ENCODE peak calls at places on chromosomes 16 and 17, in ten cellular contexts. F is tibial artery, H is neural progenitor cell, V is PC-3, A is brain microvascular endothelial cell, E is lung, Y is neuronal stem cell, K is AG04450, L is psoas muscle, W is mesenchymal stem cell. I is an unnamed sample. For H3K27me3, the result is how much of the 10 kb centered on the place peaks cover.

GRCh38 chr17:9217151-9218067 is 196.1 kb downstream of the NTN1 start:
- DNase-seq in F (no peak), H (no peak), V (no peak), A (peak), E (no peak), Y (no peak), K (peak), L (no peak), W (peak), I (no peak)

GRCh38 chr16:85269165-85269564 is 156.9 kb upstream of the CIBAR2 start:
- DNase-seq in F (no peak), H (no peak), V (no peak), A (no peak), E (no peak), Y (no peak), K (no peak), L (no peak), W (no peak), I (no peak)

GRCh38 chr16:56591377-56592060 is 2.2 kb downstream of the MT3 start:
- DNase-seq in F (no peak), H (no peak), V (no peak), A (no peak), E (no peak), Y (no peak), K (no peak), L (no peak), W (no peak), I (no peak)

GRCh38 chr17:73493212-73493814 is 150.9 kb downstream of the SDK2 start:
- DNase-seq in F (no peak), H (no peak), V (peak), A (no peak), E (no peak), Y (no peak), K (no peak), L (no peak), W (no peak), I (no peak)

GRCh38 chr16:5502467-5502869 is 404.9 kb upstream of the EEF2KMT start:
- DNase-seq in F (no peak), H (peak), V (no peak), A (no peak), E (no peak), Y (peak), K (no peak), L (no peak), W (no peak), I (no peak)

GRCh38 chr16:54403580-54403979 is 117.0 kb upstream of the IRX3 start:
- DNase-seq in F (no peak), H (no peak), V (no peak), A (no peak), E (no peak), Y (no peak), K (no peak), L (no peak), W (no peak), I (no peak)

GRCh38 chr16:71479420-71479819 is 9.7 kb downstream of the ZNF19 start:
- DNase-seq in F (no peak), H (peak), V (peak), A (no peak), E (no peak), Y (no peak), K (no peak), L (no peak), W (peak), I (no peak)

GRCh38 chr17:8151641-8152111 is 528 bp downstream of the PER1 start:
- DNase-seq in F (peak), H (peak), V (peak), A (no peak), E (peak), Y (no peak), K (no peak), L (peak), W (no peak), I (peak)

GRCh38 chr16:68746951-68747350 is 9.9 kb downstream of the CDH1 start:
- DNase-seq in F (no peak), H (no peak), V (peak), A (no peak), E (no peak), Y (no peak), K (no peak), L (no peak), W (no peak), I (no peak)

GRCh38 chr16:66746682-66747081 is 4.7 kb downstream of the DYNC1LI2 start:
- DNase-seq in F (no peak), H (no peak), V (no peak), A (no peak), E (no peak), Y (no peak), K (no peak), L (no peak), W (peak), I (no peak)

GRCh38 chr16:89537549-89537925 is 22.9 kb upstream of the RPL13 start:
- DNase-seq in F (no peak), H (no peak), V (no peak), A (no peak), E (no peak), Y (no peak), K (no peak), L (no peak), W (no peak), I (no peak)

GRCh38 chr17:79231766-79232287 is 157.2 kb downstream of the ENGASE start:
- DNase-seq in F (no peak), H (no peak), V (no peak), A (no peak), E (no peak), Y (no peak), K (no peak), L (no peak), W (no peak), I (no peak)

GRCh38 chr17:79237448-79238053 is 162.9 kb downstream of the ENGASE start:
- DNase-seq in F (no peak), H (no peak), V (no peak), A (no peak), E (no peak), Y (no peak), K (no peak), L (no peak), W (no peak), I (no peak)

GRCh38 chr17:79232957-79233356 is 158.3 kb downstream of the ENGASE start:
- DNase-seq in F (no peak), H (no peak), V (no peak), A (no peak), E (no peak), Y (no peak), K (no peak), L (no peak), W (no peak), I (no peak)

GRCh38 chr17:79233916-79234551 is 159.4 kb downstream of the ENGASE start:
- DNase-seq in F (no peak), H (no peak), V (no peak), A (no peak), E (no peak), Y (no peak), K (no peak), L (no peak), W (no peak), I (no peak)

GRCh38 chr17:79235808-79236207 is 161.2 kb downstream of the ENGASE start:
- DNase-seq in F (no peak), H (no peak), V (no peak), A (no peak), E (no peak), Y (no peak), K (no peak), L (no peak), W (no peak), I (no peak)
- H3K27me3 ChIP-seq in F (under half), H (under half), V (half or more), A (under half), E (under half), Y (under half), K (under half), L (under half), W (under half), I (half or more)

DNA sequence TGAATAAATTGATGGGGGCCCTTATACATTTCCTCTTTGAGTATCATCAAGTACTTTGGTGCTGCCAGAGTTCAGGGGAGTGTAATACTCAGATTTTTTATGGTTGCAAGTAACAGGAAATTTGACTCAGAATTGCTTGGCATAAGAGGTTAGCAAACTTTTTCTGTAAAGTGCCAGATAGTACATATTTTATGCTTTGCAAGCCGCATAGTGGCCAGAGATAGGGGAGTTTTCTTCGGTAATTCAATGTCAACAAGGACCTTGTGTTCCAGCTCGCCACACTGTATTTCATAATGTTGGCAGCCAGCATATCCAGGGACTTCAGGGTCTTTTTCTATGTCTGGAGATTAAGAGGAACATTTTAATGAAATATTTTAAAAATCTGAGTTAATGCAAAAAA is 51.0 kb upstream of the MARCHF10 start:
- DNase-seq in F (peak), H (no peak), V (peak), A (no peak), E (no peak), Y (no peak), K (no peak), L (no peak), W (no peak), I (no peak)
- H3K27ac ChIP-seq in F (no peak), H (no peak), V (no peak), A (no peak), E (no peak), Y (no peak), K (no peak), L (no peak), W (no peak), I (no peak)

DNA sequence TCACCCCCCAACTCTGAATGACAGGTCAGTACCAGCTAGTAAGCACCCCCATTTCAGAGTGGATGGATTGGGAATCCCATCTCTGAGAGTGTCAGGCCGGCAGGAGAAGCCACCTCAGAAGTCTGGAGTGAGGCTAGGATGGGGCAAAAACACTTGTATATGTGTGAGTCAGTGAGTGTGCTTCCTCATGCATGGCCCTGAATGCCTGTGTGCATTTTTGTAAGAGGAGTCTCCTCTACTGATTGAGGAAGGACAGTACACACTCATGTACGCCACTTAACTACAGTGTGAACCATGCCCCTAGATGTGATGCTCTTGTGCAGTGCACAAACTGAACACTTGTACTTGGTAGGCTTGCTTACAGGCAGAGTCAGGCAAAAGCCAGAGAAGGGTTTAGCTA is 22.3 kb upstream of the NAGS start:
- DNase-seq in F (no peak), H (no peak), V (no peak), A (no peak), E (no peak), Y (no peak), K (no peak), L (no peak), W (no peak), I (no peak)
- H3K4me3 ChIP-seq in F (no peak), H (no peak), V (no peak), A (no peak), E (no peak), Y (no peak), K (no peak), L (no peak), W (no peak), I (no peak)

DNA sequence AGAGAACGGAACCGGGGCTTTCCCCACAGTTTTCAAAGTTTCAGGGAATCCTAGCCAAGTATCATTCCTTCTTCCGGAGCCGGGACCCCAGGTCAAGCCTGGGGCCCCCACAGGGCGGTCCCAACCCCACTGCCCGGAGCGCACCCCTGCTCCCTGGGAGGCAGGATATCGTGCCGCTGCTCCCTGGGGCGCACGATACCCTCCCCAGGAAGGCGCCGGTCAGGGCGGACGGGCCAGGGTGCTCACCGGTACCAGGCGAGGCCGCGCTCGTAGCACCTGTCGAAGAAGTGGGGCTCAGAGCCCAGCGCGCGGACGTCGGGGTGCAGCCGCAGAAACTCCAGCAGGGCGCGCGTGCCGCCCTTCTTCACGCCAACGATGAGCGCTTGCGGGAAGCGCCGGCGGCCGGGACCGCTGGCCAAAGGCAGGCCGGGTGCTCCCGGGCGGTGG is 527 bp downstream of the HS3ST6 start:
- DNase-seq in F (no peak), H (peak), V (no peak), A (no peak), E (no peak), Y (no peak), K (no peak), L (no peak), W (no peak), I (no peak)
- H3K27me3 ChIP-seq in F (under half), H (half or more), V (under half), A (half or more), E (under half), Y (under half), K (half or more), L (half or more), W (half or more), I (half or more)

GRCh38 chr16:81833751-81834150 is 54.7 kb downstream of the PLCG2 start:
- DNase-seq in F (no peak), H (no peak), V (no peak), A (no peak), E (no peak), Y (no peak), K (no peak), L (no peak), W (no peak), I (no peak)

GRCh38 chr16:81834868-81835267 is 55.8 kb downstream of the PLCG2 start:
- DNase-seq in F (no peak), H (no peak), V (no peak), A (no peak), E (no peak), Y (no peak), K (no peak), L (no peak), W (no peak), I (no peak)

GRCh38 chr16:81830845-81831600 is 51.9 kb downstream of the PLCG2 start:
- DNase-seq in F (no peak), H (no peak), V (no peak), A (no peak), E (no peak), Y (no peak), K (no peak), L (no peak), W (no peak), I (no peak)

GRCh38 chr16:81831722-81832126 is 52.6 kb downstream of the PLCG2 start:
- DNase-seq in F (peak), H (no peak), V (no peak), A (no peak), E (peak), Y (no peak), K (no peak), L (peak), W (no peak), I (peak)

GRCh38 chr16:81832801-81833547 is 53.9 kb downstream of the PLCG2 start:
- DNase-seq in F (no peak), H (no peak), V (no peak), A (no peak), E (no peak), Y (no peak), K (no peak), L (no peak), W (no peak), I (no peak)
- H3K27ac ChIP-seq in F (no peak), H (no peak), V (no peak), A (no peak), E (no peak), Y (no peak), K (no peak), L (no peak), W (no peak), I (no peak)

GRCh38 chr16:997440-998051 is 16.0 kb downstream of the SOX8 start:
- DNase-seq in F (peak), H (peak), V (peak), A (no peak), E (peak), Y (no peak), K (no peak), L (no peak), W (peak), I (peak)
- H3K4me3 ChIP-seq in F (no peak), H (no peak), V (peak), A (no peak), E (no peak), Y (no peak), K (no peak), L (peak), W (no peak), I (peak)

GRCh38 chr17:48994548-48995331 is 2.4 kb upstream of the IGF2BP1 start:
- DNase-seq in F (no peak), H (no peak), V (no peak), A (no peak), E (no peak), Y (no peak), K (no peak), L (no peak), W (no peak), I (no peak)

GRCh38 chr17:48992433-48992832 is 4.8 kb upstream of the IGF2BP1 start:
- DNase-seq in F (no peak), H (no peak), V (no peak), A (no peak), E (no peak), Y (no peak), K (no peak), L (no peak), W (no peak), I (no peak)

GRCh38 chr17:48989100-48989499 is 8.1 kb upstream of the IGF2BP1 start:
- DNase-seq in F (no peak), H (no peak), V (no peak), A (no peak), E (no peak), Y (no peak), K (no peak), L (no peak), W (no peak), I (no peak)

GRCh38 chr17:48993305-48993704 is 3.9 kb upstream of the IGF2BP1 start:
- DNase-seq in F (no peak), H (no peak), V (no peak), A (no peak), E (no peak), Y (no peak), K (no peak), L (no peak), W (no peak), I (no peak)

GRCh38 chr17:48990882-48991357 is 6.3 kb upstream of the IGF2BP1 start:
- DNase-seq in F (no peak), H (peak), V (no peak), A (no peak), E (no peak), Y (no peak), K (no peak), L (no peak), W (no peak), I (no peak)
- H3K27me3 ChIP-seq in F (under half), H (under half), V (half or more), A (under half), E (under half), Y (under half), K (half or more), L (half or more), W (half or more), I (half or more)

GRCh38 chr17:43905400-43905984 is 1.8 kb downstream of the MPP2 start:
- DNase-seq in F (no peak), H (peak), V (no peak), A (no peak), E (no peak), Y (peak), K (no peak), L (no peak), W (no peak), I (no peak)
- H3K27ac ChIP-seq in F (peak), H (no peak), V (no peak), A (no peak), E (no peak), Y (peak), K (no peak), L (no peak), W (no peak), I (no peak)

DNA sequence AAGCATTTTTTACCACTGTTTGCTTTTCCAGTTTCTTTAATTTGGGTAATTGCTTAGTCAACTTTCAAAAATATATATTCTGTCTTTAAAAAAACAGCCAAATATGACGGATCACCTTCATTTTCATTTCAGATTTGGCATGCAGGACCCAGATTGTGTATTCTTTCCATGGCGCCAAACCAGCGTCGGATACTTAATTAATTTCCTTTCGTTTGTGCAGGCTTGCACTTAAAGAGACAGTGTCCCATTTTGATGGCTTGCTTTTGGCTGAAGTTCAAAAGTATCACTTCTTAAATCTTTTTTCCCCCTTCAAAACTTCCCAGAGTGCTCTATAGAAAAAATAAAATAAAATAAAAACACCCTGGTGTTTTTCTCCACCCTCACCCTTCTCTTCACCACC is 394.5 kb upstream of the SOX9 start:
- DNase-seq in F (no peak), H (no peak), V (no peak), A (no peak), E (no peak), Y (no peak), K (no peak), L (no peak), W (no peak), I (no peak)
- H3K4me3 ChIP-seq in F (no peak), H (no peak), V (no peak), A (no peak), E (no peak), Y (no peak), K (peak), L (no peak), W (peak), I (no peak)

GRCh38 chr17:45785373-45786193 is 1.5 kb downstream of the CRHR1 start:
- DNase-seq in F (no peak), H (peak), V (no peak), A (no peak), E (no peak), Y (no peak), K (no peak), L (no peak), W (no peak), I (no peak)

GRCh38 chr17:45787044-45787443 is 2.9 kb downstream of the CRHR1 start:
- DNase-seq in F (no peak), H (no peak), V (no peak), A (no peak), E (no peak), Y (no peak), K (no peak), L (no peak), W (no peak), I (no peak)

GRCh38 chr17:45788057-45788456 is 3.9 kb downstream of the CRHR1 start:
- DNase-seq in F (no peak), H (no peak), V (no peak), A (no peak), E (no peak), Y (no peak), K (no peak), L (no peak), W (no peak), I (no peak)

GRCh38 chr17:45786349-45786748 is 2.2 kb downstream of the CRHR1 start:
- DNase-seq in F (no peak), H (no peak), V (no peak), A (no peak), E (no peak), Y (no peak), K (no peak), L (no peak), W (no peak), I (no peak)

DNA sequence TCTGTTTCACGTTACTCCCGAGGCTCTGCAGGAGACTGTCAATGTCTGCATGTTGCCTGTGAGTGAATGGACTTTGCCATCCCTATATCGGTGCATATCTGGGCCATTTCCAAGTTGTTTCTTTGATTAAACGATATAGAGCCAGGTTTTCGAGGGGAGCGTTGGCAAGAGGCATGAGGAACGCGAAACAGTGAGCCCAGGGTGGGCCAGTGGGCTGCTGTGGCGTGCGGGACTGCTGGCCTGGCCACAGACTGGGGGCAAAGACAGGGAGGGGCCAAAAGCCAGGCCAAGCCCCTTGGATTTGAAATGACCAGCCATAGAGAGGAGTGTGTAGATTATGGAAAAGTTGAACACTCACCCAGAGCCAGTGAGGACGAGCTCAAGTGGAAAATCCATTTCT is 3.5 kb downstream of the CRHR1 start:
- DNase-seq in F (no peak), H (no peak), V (no peak), A (no peak), E (no peak), Y (no peak), K (no peak), L (no peak), W (no peak), I (no peak)
- H3K27me3 ChIP-seq in F (under half), H (half or more), V (half or more), A (half or more), E (under half), Y (under half), K (half or more), L (half or more), W (half or more), I (half or more)

I was measured in left ventricle myocardium inferior.